ENCODE peak calls at places on chromosomes 1 and 21, in nine cellular contexts. Z, S, X, Q, H, P, I, D and V are unnamed samples.

GRCh38 chr1:39105061-39105840 is 79.1 kb downstream of the NDUFS5 start:
- DNase-seq in H (peak; percentile 38), D (peak; percentile 81), Q (peak; percentile 84), X (no peak), I (peak; percentile 90), Z (peak; percentile 59), P (peak; percentile 87), S (peak; percentile 81), V (no peak)

GRCh38 chr21:42807938-42808613 is 71.3 kb downstream of the WDR4 start:
- DNase-seq in H (no peak), Q (no peak), I (no peak), S (no peak), X (peak; percentile 60), P (no peak), Z (no peak), D (no peak), V (no peak)

GRCh38 chr1:154809436-154810413 is 60.4 kb downstream of the KCNN3 start:
- DNase-seq in S (no peak), Q (no peak), D (no peak), I (no peak), P (no peak), H (no peak), X (no peak), Z (peak; percentile 12), V (no peak)

GRCh38 chr1:99784143-99784542 is 17.7 kb upstream of the FRRS1 start:
- DNase-seq in X (no peak), Q (no peak), D (no peak), H (no peak), I (no peak), Z (peak; percentile 15), S (no peak), P (no peak), V (no peak)

GRCh38 chr1:6440198-6441126 is 15.9 kb downstream of the ESPN start:
- DNase-seq in D (no peak), Q (peak; percentile 78), Z (peak; percentile 22), I (no peak), X (no peak), H (peak; percentile 37), P (peak; percentile 75), S (peak; percentile 93), V (no peak)

GRCh38 chr1:184019066-184019465 is 18.5 kb downstream of the COLGALT2 start:
- DNase-seq in X (no peak), I (no peak), H (no peak), D (no peak), Q (no peak), P (no peak), Z (no peak), S (no peak), V (no peak)

GRCh38 chr1:232901255-232901654 is 49.2 kb upstream of the NTPCR start:
- DNase-seq in I (no peak), S (no peak), Q (no peak), Z (no peak), H (no peak), P (no peak), X (no peak), D (no peak), V (no peak)

GRCh38 chr1:116340506-116341240 is 32.4 kb upstream of the ATP1A1 start:
- DNase-seq in D (no peak), X (no peak), I (no peak), Z (no peak), H (no peak), S (no peak), Q (no peak), P (no peak), V (no peak)

GRCh38 chr1:163036661-163037060 is 32.5 kb upstream of the RGS4 start:
- DNase-seq in D (no peak), Q (no peak), I (no peak), P (no peak), X (no peak), Z (peak; percentile 29), H (no peak), S (no peak), V (no peak)

GRCh38 chr1:22616571-22616970 is 19.9 kb upstream of the C1QA start:
- DNase-seq in I (no peak), H (no peak), Z (no peak), D (no peak), Q (no peak), S (no peak), P (no peak), X (no peak), V (no peak)

GRCh38 chr1:111455642-111456031 is 6.4 kb downstream of the ATP5PB start:
- DNase-seq in S (no peak), H (no peak), X (no peak), D (no peak), P (no peak), I (no peak), Q (no peak), Z (no peak), V (no peak)

GRCh38 chr1:44707959-44708831 is 22.8 kb downstream of the RNU5D-1 start:
- DNase-seq in H (peak; percentile 63), Z (peak; percentile 45), P (no peak), I (no peak), X (no peak), S (peak; percentile 77), Q (no peak), D (no peak), V (no peak)

GRCh38 chr1:101055623-101056022 is 30.0 kb upstream of the DPH5 start:
- DNase-seq in Z (no peak), X (no peak), Q (no peak), D (no peak), S (no peak), I (no peak), P (no peak), H (no peak), V (no peak)
- TF ChIP-seq CTCF in Z (no peak), X (no peak), Q (no peak), D (no peak), S (no peak), I (no peak), P (no peak), H (no peak), V (no peak)

DNA sequence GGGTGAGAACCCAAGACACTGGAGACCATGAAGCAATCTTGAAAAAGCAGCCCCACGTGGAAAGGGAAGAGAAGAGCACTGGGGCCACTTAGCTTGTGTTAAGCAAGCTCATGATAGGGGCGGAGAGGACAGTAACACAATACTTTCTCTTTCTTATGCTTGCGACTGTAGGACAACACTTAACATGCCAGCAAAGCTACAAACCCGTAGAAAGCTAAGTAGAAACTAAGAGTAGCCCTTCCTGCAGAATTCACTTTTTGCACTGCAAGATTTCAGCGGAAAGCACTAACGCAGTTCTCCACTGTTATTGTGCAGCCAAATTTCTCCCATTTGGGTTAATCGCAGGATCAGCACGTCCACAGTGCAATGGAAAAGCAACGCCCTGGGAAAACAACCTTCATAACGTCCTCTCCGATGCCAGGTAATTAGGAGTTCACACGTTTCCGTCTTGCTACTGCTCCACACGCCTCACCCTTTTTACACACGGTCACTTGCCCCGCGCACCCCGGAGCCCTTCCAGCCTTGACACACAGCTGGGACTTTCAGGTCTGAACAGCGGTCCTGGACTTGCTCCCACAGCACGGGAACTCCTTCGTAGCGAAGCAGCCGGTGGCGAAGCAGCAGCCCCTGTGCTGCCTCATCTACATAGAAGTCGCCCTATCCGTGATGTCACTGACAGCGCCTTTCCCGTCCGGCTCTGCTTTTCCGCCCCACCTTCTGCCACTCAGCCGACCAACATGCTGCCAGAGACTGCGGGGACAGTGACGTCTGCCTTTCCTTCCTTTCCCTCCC is 148.6 kb downstream of the PPIAL4G start:
- DNase-seq in S (peak; percentile 94), X (peak; percentile 93), D (peak; percentile 81), H (peak; percentile 93), Q (peak; percentile 80), P (peak; percentile 87), Z (peak; percentile 81), I (peak; percentile 93), V (no peak)
- TF ChIP-seq POLR2A in S (peak; percentile 100), X (peak; percentile 33), D (no peak), H (peak; percentile 99), Q (no peak), P (peak; percentile 88), Z (peak; percentile 99), I (no peak), V (peak; percentile 82)

GRCh38 chr1:212062832-212063438 is 27.4 kb downstream of the DTL start:
- DNase-seq in S (peak; percentile 51), D (no peak), Z (peak; percentile 57), P (no peak), H (peak; percentile 55), X (no peak), Q (no peak), I (no peak), V (no peak)
- TF ChIP-seq CTCF in S (peak; percentile 65), D (peak; percentile 74), Z (peak; percentile 69), P (peak; percentile 72), H (peak; percentile 80), X (peak; percentile 50), Q (peak; percentile 50), I (peak; percentile 25), V (no peak)

GRCh38 chr1:12162459-12163137 is 4.2 kb upstream of the TNFRSF1B start:
- DNase-seq in Z (no peak), I (no peak), D (no peak), X (no peak), P (no peak), Q (no peak), H (no peak), S (no peak), V (no peak)

GRCh38 chr1:12161324-12161661 is 5.5 kb upstream of the TNFRSF1B start:
- DNase-seq in S (no peak), D (no peak), P (no peak), Z (no peak), X (no peak), Q (no peak), I (no peak), H (no peak), V (no peak)

GRCh38 chr1:12163210-12163609 is 3.6 kb upstream of the TNFRSF1B start:
- DNase-seq in D (no peak), Z (no peak), Q (no peak), P (no peak), H (no peak), S (no peak), X (no peak), I (no peak), V (no peak)

GRCh38 chr1:12159826-12160225 is 7.0 kb upstream of the TNFRSF1B start:
- DNase-seq in H (no peak), Z (no peak), Q (no peak), X (no peak), P (no peak), S (no peak), D (peak; percentile 10), I (no peak), V (no peak)

GRCh38 chr1:12161662-12162458 is 4.9 kb upstream of the TNFRSF1B start:
- DNase-seq in X (peak; percentile 96), H (peak; percentile 46), P (peak; percentile 83), S (peak; percentile 99), I (peak; percentile 92), Q (peak; percentile 93), D (peak; percentile 97), Z (peak; percentile 94), V (peak; percentile 81)
- TF ChIP-seq POLR2A in X (peak; percentile 12), H (no peak), P (peak; percentile 81), S (no peak), I (no peak), Q (no peak), D (no peak), Z (no peak), V (peak; percentile 30)

DNA sequence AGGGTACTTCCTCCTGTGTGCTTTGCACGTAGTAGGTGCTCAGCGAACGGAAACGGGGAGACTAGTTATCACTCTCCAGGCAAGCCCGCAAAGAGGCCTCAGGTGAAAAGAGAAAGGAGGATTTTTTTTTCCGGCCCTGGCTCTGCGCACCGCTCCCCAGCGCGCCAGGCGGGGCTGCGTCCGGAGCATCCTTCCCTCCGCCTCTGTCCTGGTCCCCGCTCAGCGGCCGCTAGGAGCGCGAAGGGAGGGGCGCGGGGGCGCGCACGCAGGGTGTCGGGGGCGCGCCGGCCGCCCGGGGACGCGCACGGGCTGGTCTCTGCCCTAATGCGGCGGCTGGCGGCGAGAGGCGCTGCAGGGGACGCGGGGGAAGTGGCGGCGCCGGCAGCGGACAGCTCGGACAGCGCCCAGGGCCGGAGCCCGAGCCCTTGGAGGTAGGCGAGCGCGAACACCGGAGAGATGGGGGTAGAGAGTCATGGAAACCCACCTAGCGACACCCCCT is 42.3 kb upstream of the NFASC start:
- DNase-seq in I (peak; percentile 90), P (no peak), D (peak; percentile 84), S (peak; percentile 69), X (no peak), H (peak; percentile 60), Z (no peak), Q (peak; percentile 48), V (no peak)
- TF ChIP-seq CTCF in I (no peak), P (no peak), D (peak; percentile 44), S (no peak), X (no peak), H (no peak), Z (no peak), Q (no peak), V (no peak)